ENCODE peak calls at places on chromosomes 2 and 18, in ten cellular contexts. J, Q, B, M, K, A, D, X, R and H are unnamed samples.

GRCh38 chr2:7430869-7431641 is 513.8 kb downstream of the RNF144A start:
- DNase-seq in J (no peak), Q (peak), B (peak), M (peak), K (peak), A (peak), D (peak), X (no peak), R (no peak), H (no peak)

GRCh38 chr2:190678444-190679162 is 29.7 kb downstream of the NAB1 start:
- DNase-seq in J (no peak), Q (no peak), B (no peak), M (no peak), K (no peak), A (no peak), D (no peak), X (no peak), R (no peak), H (no peak)

GRCh38 chr2:241888641-241889040 is 19.1 kb downstream of the RTP5 start:
- DNase-seq in J (no peak), Q (no peak), B (no peak), M (no peak), K (no peak), A (no peak), D (no peak), X (no peak), R (no peak), H (no peak)

GRCh38 chr2:59276033-59276432 is 1034.9 kb upstream of the FANCL start:
- DNase-seq in J (no peak), Q (no peak), B (no peak), M (no peak), K (no peak), A (no peak), D (no peak), X (peak), R (no peak), H (no peak)

GRCh38 chr2:121472465-121472993 is 58.2 kb upstream of the RNU4ATAC start:
- DNase-seq in J (no peak), Q (no peak), B (no peak), M (no peak), K (no peak), A (no peak), D (no peak), X (no peak), R (no peak), H (no peak)

GRCh38 chr18:4808891-4809290 is 353.8 kb upstream of the DLGAP1 start:
- DNase-seq in J (no peak), Q (no peak), B (no peak), M (no peak), K (no peak), A (no peak), D (no peak), X (no peak), R (no peak), H (no peak)

GRCh38 chr18:45519881-45520280 is 95.4 kb upstream of the SLC14A2 start:
- DNase-seq in J (no peak), Q (no peak), B (no peak), M (no peak), K (no peak), A (no peak), D (no peak), X (no peak), R (no peak), H (no peak)

GRCh38 chr2:30678410-30679137 is 128.7 kb downstream of the CAPN13 start:
- DNase-seq in J (no peak), Q (no peak), B (no peak), M (no peak), K (no peak), A (no peak), D (peak), X (no peak), R (peak), H (no peak)

GRCh38 chr2:27636766-27637165 is 7.9 kb downstream of the GPN1 start:
- DNase-seq in J (no peak), Q (no peak), B (no peak), M (no peak), K (no peak), A (no peak), D (no peak), X (no peak), R (no peak), H (no peak)

GRCh38 chr2:3317871-3318270 is 59.7 kb downstream of the EIPR1 start:
- DNase-seq in J (no peak), Q (no peak), B (peak), M (no peak), K (no peak), A (no peak), D (no peak), X (no peak), R (peak), H (no peak)

GRCh38 chr18:29488617-29489016 is 1311.7 kb upstream of the CDH2 start:
- DNase-seq in J (no peak), Q (no peak), B (no peak), M (no peak), K (no peak), A (no peak), D (no peak), X (no peak), R (no peak), H (no peak)

GRCh38 chr18:48186084-48186798 is 222.9 kb downstream of the ZBTB7C start:
- DNase-seq in J (no peak), Q (no peak), B (no peak), M (no peak), K (no peak), A (no peak), D (no peak), X (no peak), R (no peak), H (no peak)

GRCh38 chr2:144415381-144415780 is 104.5 kb downstream of the ZEB2 start:
- DNase-seq in J (no peak), Q (no peak), B (no peak), M (no peak), K (no peak), A (no peak), D (no peak), X (no peak), R (no peak), H (no peak)

GRCh38 chr2:6909431-6910385 is 7.5 kb upstream of the RNF144A start:
- DNase-seq in J (no peak), Q (no peak), B (no peak), M (no peak), K (no peak), A (no peak), D (no peak), X (no peak), R (no peak), H (no peak)

GRCh38 chr2:226953826-226954225 is 118.0 kb downstream of the RHBDD1 start:
- DNase-seq in J (no peak), Q (no peak), B (no peak), M (no peak), K (no peak), A (no peak), D (no peak), X (no peak), R (no peak), H (no peak)

GRCh38 chr18:9737814-9738160 is 29.7 kb downstream of the RAB31 start:
- DNase-seq in J (no peak), Q (no peak), B (peak), M (no peak), K (no peak), A (no peak), D (no peak), X (no peak), R (no peak), H (no peak)

GRCh38 chr2:225354281-225354774 is 45.2 kb upstream of the NYAP2 start:
- DNase-seq in J (peak), Q (no peak), B (no peak), M (no peak), K (no peak), A (no peak), D (no peak), X (peak), R (no peak), H (no peak)

GRCh38 chr2:41937464-41937861 is 110.4 kb upstream of the PKDCC start:
- DNase-seq in J (no peak), Q (no peak), B (no peak), M (no peak), K (no peak), A (no peak), D (no peak), X (no peak), R (no peak), H (no peak)

GRCh38 chr18:79540914-79541301 is 138.7 kb upstream of the CTDP1 start:
- DNase-seq in J (no peak), Q (peak), B (peak), M (no peak), K (no peak), A (no peak), D (peak), X (no peak), R (no peak), H (no peak)

GRCh38 chr18:24986611-24987270 is 365.2 kb downstream of the ZNF521 start:
- DNase-seq in J (no peak), Q (no peak), B (no peak), M (no peak), K (no peak), A (no peak), D (no peak), X (no peak), R (no peak), H (no peak)

GRCh38 chr2:101140978-101141655 is 10.1 kb downstream of the TBC1D8 start:
- DNase-seq in J (no peak), Q (no peak), B (no peak), M (no peak), K (no peak), A (no peak), D (no peak), X (no peak), R (no peak), H (no peak)

GRCh38 chr18:26051845-26052244 is 38.6 kb downstream of the SS18 start:
- DNase-seq in J (no peak), Q (no peak), B (no peak), M (no peak), K (no peak), A (no peak), D (no peak), X (no peak), R (no peak), H (no peak)

GRCh38 chr2:228507870-228508269 is 326.4 kb upstream of the SPHKAP start:
- DNase-seq in J (no peak), Q (peak), B (no peak), M (no peak), K (no peak), A (no peak), D (no peak), X (no peak), R (no peak), H (no peak)

GRCh38 chr2:134327367-134327766 is 73.5 kb downstream of the MGAT5 start:
- DNase-seq in J (no peak), Q (no peak), B (no peak), M (no peak), K (no peak), A (no peak), D (no peak), X (no peak), R (no peak), H (no peak)

GRCh38 chr2:14743883-14744282 is 111.4 kb downstream of the LRATD1 start:
- DNase-seq in J (no peak), Q (no peak), B (no peak), M (no peak), K (no peak), A (no peak), D (no peak), X (no peak), R (no peak), H (no peak)

GRCh38 chr2:174827371-174828369 is 63.4 kb upstream of the CHRNA1 start:
- DNase-seq in J (no peak), Q (no peak), B (no peak), M (no peak), K (no peak), A (no peak), D (no peak), X (no peak), R (no peak), H (no peak)

GRCh38 chr18:45780568-45780967 is 44.9 kb upstream of the SIGLEC15 start:
- DNase-seq in J (no peak), Q (no peak), B (no peak), M (no peak), K (no peak), A (no peak), D (no peak), X (no peak), R (no peak), H (no peak)

GRCh38 chr2:182672471-182673165 is 43.4 kb upstream of the DNAJC10 start:
- DNase-seq in J (peak), Q (no peak), B (no peak), M (no peak), K (no peak), A (no peak), D (no peak), X (peak), R (no peak), H (peak)

GRCh38 chr2:9554841-9555337 is 741 bp downstream of the ADAM17 start:
- DNase-seq in J (no peak), Q (no peak), B (no peak), M (peak), K (peak), A (peak), D (no peak), X (peak), R (no peak), H (no peak)

GRCh38 chr2:74917702-74918619 is 40.5 kb upstream of the POLE4 start:
- DNase-seq in J (no peak), Q (no peak), B (no peak), M (no peak), K (no peak), A (no peak), D (no peak), X (peak), R (no peak), H (peak)

GRCh38 chr2:27776097-27776496 is 4.6 kb downstream of the MRPL33 start:
- DNase-seq in J (no peak), Q (peak), B (no peak), M (peak), K (no peak), A (peak), D (no peak), X (no peak), R (peak), H (no peak)

GRCh38 chr18:51235011-51235789 is 37.7 kb upstream of the MEX3C start:
- DNase-seq in J (no peak), Q (no peak), B (no peak), M (no peak), K (no peak), A (no peak), D (no peak), X (peak), R (no peak), H (peak)

GRCh38 chr2:133847591-133847990 is 279.3 kb upstream of the NCKAP5 start:
- DNase-seq in J (no peak), Q (no peak), B (no peak), M (no peak), K (no peak), A (no peak), D (no peak), X (no peak), R (no peak), H (no peak)

DNA sequence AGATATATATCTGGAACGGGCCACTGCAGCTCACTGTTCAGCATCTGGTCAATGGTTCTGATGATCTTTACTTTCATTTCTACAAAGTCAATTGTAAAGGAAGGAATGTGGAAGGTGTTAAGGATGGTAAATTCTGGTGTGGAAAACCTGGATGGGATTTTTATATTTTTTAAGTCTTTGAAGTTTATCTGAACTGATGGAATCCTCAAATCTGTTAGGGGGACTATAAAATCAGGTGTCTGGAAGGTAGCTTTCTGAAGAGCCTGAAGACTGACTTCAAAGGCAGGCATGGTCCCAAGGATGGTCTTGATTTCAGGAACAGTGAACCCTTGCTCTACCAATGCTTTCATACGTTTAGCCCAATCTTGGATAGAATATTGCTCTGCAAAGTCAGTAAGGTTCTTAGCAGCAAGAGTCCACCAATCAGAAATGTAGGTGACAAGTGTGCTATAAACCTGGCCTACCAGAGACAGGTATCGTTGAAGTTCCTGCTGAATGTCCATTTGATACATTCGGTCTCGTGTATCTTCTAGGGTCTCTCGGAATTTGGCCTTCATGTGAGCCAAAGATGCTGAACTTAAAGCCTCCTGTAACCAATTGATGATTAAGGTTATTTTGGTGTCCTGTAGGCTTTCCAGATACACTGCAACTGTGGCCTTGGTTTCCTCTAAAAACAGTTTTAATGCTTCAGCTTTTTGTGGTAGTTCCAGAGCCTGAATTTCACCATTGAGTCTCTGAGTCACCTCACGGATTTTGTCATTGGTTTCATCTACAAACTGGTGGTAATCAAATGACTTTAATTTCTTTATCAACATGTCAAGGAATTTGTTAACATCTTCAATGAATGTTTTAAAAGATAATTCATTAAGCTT is 34.8 kb downstream of the APOB start:
- DNase-seq in J (no peak), Q (no peak), B (no peak), M (no peak), K (no peak), A (no peak), D (no peak), X (no peak), R (no peak), H (no peak)
- TF ChIP-seq POLR2A in J (no peak), Q (no peak), B (no peak), M (no peak), K (no peak), A (no peak), D (no peak), X (no peak), R (no peak), H (no peak)

GRCh38 chr2:135819211-135819610 is 17.8 kb downstream of the LCT start:
- DNase-seq in J (peak), Q (no peak), B (no peak), M (no peak), K (no peak), A (peak), D (no peak), X (peak), R (no peak), H (no peak)

GRCh38 chr2:135817946-135818345 is 19.0 kb downstream of the LCT start:
- DNase-seq in J (no peak), Q (no peak), B (no peak), M (no peak), K (no peak), A (no peak), D (no peak), X (no peak), R (no peak), H (no peak)

GRCh38 chr2:135817466-135817865 is 19.5 kb downstream of the LCT start:
- DNase-seq in J (no peak), Q (no peak), B (no peak), M (no peak), K (no peak), A (no peak), D (no peak), X (no peak), R (no peak), H (no peak)

GRCh38 chr2:135821190-135821589 is 15.8 kb downstream of the LCT start:
- DNase-seq in J (no peak), Q (no peak), B (no peak), M (no peak), K (no peak), A (no peak), D (no peak), X (no peak), R (no peak), H (no peak)

DNA sequence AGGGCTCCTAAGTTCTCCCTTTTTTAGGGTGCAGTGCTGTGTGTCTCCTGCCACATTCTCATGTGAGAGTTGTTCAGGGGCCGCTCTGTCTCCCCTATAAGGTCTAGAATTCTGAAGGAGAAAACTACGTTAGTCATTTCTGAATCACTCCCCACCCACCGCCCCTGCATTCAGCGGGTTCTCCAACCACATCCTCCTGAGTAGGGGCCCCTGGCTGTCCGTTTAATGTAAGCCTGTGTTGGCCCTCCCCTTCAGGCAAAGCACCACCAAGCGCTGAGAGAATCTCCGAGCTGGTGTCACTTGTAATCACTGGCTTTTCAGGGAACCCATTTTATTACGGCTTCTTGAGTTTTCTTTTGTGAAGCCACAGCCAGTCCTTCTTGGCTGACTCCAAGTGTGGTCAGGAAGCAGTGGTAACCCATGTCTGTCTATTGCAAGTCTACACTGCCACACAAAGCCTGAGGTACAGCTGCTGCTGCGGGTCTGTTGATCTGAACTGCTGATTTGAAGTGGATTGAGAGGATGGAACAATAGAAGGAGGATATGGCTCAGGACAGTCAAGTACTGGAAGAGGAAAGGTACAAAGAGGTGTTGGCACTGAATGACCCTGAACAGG is 16.9 kb downstream of the LCT start:
- DNase-seq in J (no peak), Q (no peak), B (no peak), M (no peak), K (no peak), A (no peak), D (no peak), X (no peak), R (no peak), H (peak)
- TF ChIP-seq POLR2A in J (no peak), Q (no peak), B (no peak), M (no peak), K (no peak), A (no peak), D (no peak), X (no peak), R (no peak), H (no peak)

GRCh38 chr2:11749646-11750349 is 3.4 kb downstream of the LPIN1 start:
- DNase-seq in J (no peak), Q (peak), B (peak), M (no peak), K (no peak), A (peak), D (no peak), X (no peak), R (no peak), H (no peak)
- TF ChIP-seq POLR2A in J (no peak), Q (no peak), B (no peak), M (no peak), K (no peak), A (no peak), D (no peak), X (no peak), R (no peak), H (no peak)

GRCh38 chr18:506801-507200 is 6.3 kb upstream of the COLEC12 start:
- DNase-seq in J (no peak), Q (no peak), B (no peak), M (no peak), K (no peak), A (no peak), D (no peak), X (no peak), R (no peak), H (no peak)
- TF ChIP-seq POLR2A in J (no peak), Q (no peak), B (no peak), M (no peak), K (no peak), A (no peak), D (no peak), X (no peak), R (no peak), H (no peak)

GRCh38 chr2:163735692-163736432 is at the start of gene FIGN:
- DNase-seq in J (no peak), Q (peak), B (no peak), M (peak), K (peak), A (peak), D (peak), X (peak), R (peak), H (peak)
- TF ChIP-seq POLR2A in J (no peak), Q (peak), B (no peak), M (peak), K (no peak), A (peak), D (no peak), X (peak), R (peak), H (peak)

GRCh38 chr2:219177594-219178376 is at the start of gene RETREG2:
- DNase-seq in J (peak), Q (peak), B (peak), M (peak), K (peak), A (peak), D (peak), X (peak), R (peak), H (peak)
- TF ChIP-seq POLR2A in J (peak), Q (peak), B (peak), M (peak), K (peak), A (peak), D (no peak), X (peak), R (peak), H (peak)

DNA sequence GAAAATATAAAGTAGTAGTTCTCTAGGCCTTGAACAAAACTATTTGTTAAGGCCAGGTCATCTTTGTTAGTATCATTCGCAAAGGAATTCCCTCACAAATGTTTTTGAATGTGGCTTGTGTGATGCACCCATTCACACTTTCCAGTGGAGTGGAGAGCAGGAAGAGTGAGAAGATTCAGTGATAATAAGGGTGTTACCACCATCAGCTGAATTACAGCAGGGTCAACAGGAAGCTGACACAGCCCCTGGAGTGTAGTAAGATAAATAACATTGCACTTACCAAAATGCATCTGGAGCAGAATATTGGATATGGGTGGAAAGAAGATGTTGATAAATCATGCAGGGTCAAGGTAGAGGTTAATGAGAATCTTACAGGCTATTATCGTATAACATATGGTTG is 231.0 kb downstream of the DSC3 start:
- DNase-seq in J (no peak), Q (no peak), B (no peak), M (no peak), K (no peak), A (no peak), D (no peak), X (no peak), R (no peak), H (no peak)
- TF ChIP-seq POLR2A in J (no peak), Q (no peak), B (no peak), M (no peak), K (no peak), A (no peak), D (no peak), X (no peak), R (no peak), H (no peak)

GRCh38 chr2:96321230-96322103 is 3.6 kb upstream of the ITPRIPL1 start:
- DNase-seq in J (no peak), Q (peak), B (peak), M (no peak), K (no peak), A (peak), D (peak), X (peak), R (no peak), H (no peak)
- TF ChIP-seq POLR2A in J (peak), Q (no peak), B (no peak), M (peak), K (no peak), A (peak), D (no peak), X (peak), R (no peak), H (no peak)